ENCODE peak calls at places on chromosomes 13 and 19, in ten cellular contexts. P is lower lobe of right lung; R is activated naive CD8-positive, alpha-beta T cell treated with anti-CD3 and anti-CD28 coated beads, Interleukin-2, amount 50 U/mL, for 16 hours; G is GM04503; H is aorta; W is adrenal gland; L is stimulated activated CD4-positive, alpha-beta T cell treated with anti-CD3 and anti-CD28 coated beads, Interleukin-4, amount 100 ng/mL, for 1 hour; Z is A549; T is T-cell; Y is AG04450. A is an unnamed sample.

GRCh38 chr19:33715462-33715861 is 81.2 kb upstream of the KCTD15 start:
- DNase-seq in Z (no peak), G (no peak), Y (no peak), W (no peak), P (no peak), H (peak; percentile 50), L (no peak), T (no peak), R (no peak), A (no peak)

GRCh38 chr13:113918580-113918979 is 54.7 kb upstream of the GAS6 start:
- DNase-seq in Y (no peak), T (no peak), L (no peak), P (no peak), W (peak; percentile 5), G (no peak), R (no peak), Z (no peak), H (no peak), A (no peak)

GRCh38 chr13:108470921-108471320 is 158.5 kb upstream of the MYO16 start:
- DNase-seq in P (no peak), Z (no peak), G (no peak), R (no peak), H (no peak), T (no peak), Y (no peak), W (no peak), L (no peak), A (no peak)

GRCh38 chr13:92838786-92839185 is 387.8 kb upstream of the GPC6 start:
- DNase-seq in H (no peak), P (no peak), Z (no peak), R (no peak), L (no peak), Y (peak; percentile 51), T (no peak), W (no peak), G (peak; percentile 83), A (no peak)

GRCh38 chr13:102394158-102395053 is 7.4 kb downstream of the FGF14 start:
- DNase-seq in G (peak; percentile 13), Z (peak; percentile 65), R (peak; percentile 90), P (peak; percentile 95), W (peak; percentile 94), Y (peak; percentile 55), H (peak; percentile 98), L (peak; percentile 97), T (peak; percentile 97), A (peak; percentile 85)

GRCh38 chr13:71870036-71870435 is 3.0 kb upstream of the DACH1 start:
- DNase-seq in L (no peak), G (no peak), R (no peak), Z (no peak), H (no peak), Y (no peak), T (no peak), W (no peak), P (no peak), A (no peak)

GRCh38 chr13:70424428-70424827 is 316.2 kb upstream of the KLHL1 start:
- DNase-seq in G (no peak), H (no peak), P (no peak), R (no peak), L (no peak), W (no peak), Z (no peak), T (no peak), Y (no peak), A (no peak)

GRCh38 chr13:99227331-99227900 is 26.8 kb downstream of the UBAC2 start:
- DNase-seq in T (no peak), G (peak; percentile 21), Z (no peak), R (no peak), P (no peak), W (no peak), L (no peak), Y (no peak), H (no peak), A (no peak)

GRCh38 chr19:13015361-13016231 is 20.3 kb downstream of the NFIX start:
- DNase-seq in R (no peak), L (no peak), Z (no peak), T (no peak), G (no peak), P (no peak), H (no peak), Y (no peak), W (no peak), A (no peak)

GRCh38 chr19:8631425-8631819 is 989 bp downstream of the NFILZ start:
- DNase-seq in G (no peak), P (no peak), T (no peak), H (peak; percentile 83), Y (no peak), Z (peak; percentile 61), R (no peak), L (no peak), W (no peak), A (no peak)

GRCh38 chr13:19864018-19864338 is 529 bp upstream of the ZMYM5 start:
- DNase-seq in R (peak; percentile 8), H (peak; percentile 91), T (peak; percentile 37), G (peak; percentile 21), P (peak; percentile 85), Z (no peak), W (peak; percentile 75), L (peak; percentile 56), Y (no peak), A (peak; percentile 73)

GRCh38 chr13:98315466-98315865 is 138.4 kb upstream of the RNF113B start:
- DNase-seq in Y (no peak), G (peak; percentile 25), R (no peak), L (no peak), H (no peak), Z (no peak), P (no peak), T (no peak), W (no peak), A (no peak)

GRCh38 chr13:97944396-97945029 is 9.0 kb upstream of the IPO5 start:
- DNase-seq in L (no peak), H (no peak), W (no peak), R (no peak), Z (no peak), Y (no peak), T (no peak), G (no peak), P (no peak), A (no peak)

GRCh38 chr19:2083174-2083854 is 12.8 kb downstream of the MOB3A start:
- DNase-seq in L (peak; percentile 61), Y (no peak), T (peak; percentile 71), H (peak; percentile 71), Z (no peak), G (no peak), W (no peak), P (no peak), R (no peak), A (no peak)

GRCh38 chr19:12224676-12225075 is 61.8 kb downstream of the ZNF136 start:
- DNase-seq in P (no peak), L (no peak), W (no peak), H (no peak), G (no peak), T (no peak), R (no peak), Y (no peak), Z (no peak), A (no peak)

GRCh38 chr19:38786572-38787265 is 2.3 kb upstream of the LGALS7B start:
- DNase-seq in W (no peak), L (no peak), T (no peak), R (no peak), Y (no peak), P (peak; percentile 30), Z (no peak), G (no peak), H (peak; percentile 25), A (no peak)

GRCh38 chr13:23928985-23929384 is 31.7 kb upstream of the C1QTNF9B start:
- DNase-seq in W (no peak), Z (peak; percentile 15), R (no peak), G (peak; percentile 22), L (no peak), Y (peak; percentile 42), H (no peak), P (no peak), T (no peak), A (no peak)

A was measured in KG1.